ENCODE peak calls at places on chromosomes 6 and 20, in ten cellular contexts. E, W, C, A, F, B, I, M, X and Y are unnamed samples.
A peak's percentile ranks its signal among the peaks of the same experiment; 100 is the strongest.

GRCh38 chr20:48626938-48627736 is 200.7 kb downstream of the PREX1 start:
- DNase-seq in B (peak; percentile 72), W (no peak), A (peak; percentile 64), I (no peak), X (no peak), E (no peak), M (no peak), F (no peak), C (no peak), Y (no peak)

GRCh38 chr6:3351105-3351676 is 92.4 kb downstream of the PSMG4 start:
- DNase-seq in F (no peak), X (no peak), B (no peak), M (no peak), C (no peak), E (no peak), I (no peak), W (no peak), A (no peak), Y (no peak)

GRCh38 chr6:41638002-41638800 is at the start of gene MDFI:
- DNase-seq in X (no peak), C (no peak), E (no peak), M (no peak), A (peak; percentile 55), I (peak; percentile 56), B (no peak), W (peak; percentile 87), F (no peak), Y (no peak)

GRCh38 chr20:34045930-34046329 is 52.2 kb downstream of the RALY start:
- DNase-seq in I (no peak), M (no peak), X (no peak), W (peak; percentile 82), F (no peak), B (no peak), C (no peak), A (no peak), E (no peak), Y (no peak)

GRCh38 chr6:37819802-37820712 is 530 bp downstream of the ZFAND3 start:
- DNase-seq in F (peak; percentile 29), I (peak; percentile 49), M (peak; percentile 65), A (peak; percentile 91), B (peak; percentile 88), W (peak; percentile 69), C (peak; percentile 75), E (no peak), X (no peak), Y (no peak)

GRCh38 chr20:48941467-48941866 is 20.0 kb downstream of the ARFGEF2 start:
- DNase-seq in F (no peak), M (no peak), I (no peak), X (no peak), A (no peak), B (no peak), W (no peak), E (no peak), C (no peak), Y (no peak)

GRCh38 chr6:149379977-149380376 is 20.1 kb upstream of the SUMO4 start:
- DNase-seq in A (no peak), B (no peak), E (no peak), M (no peak), I (no peak), X (no peak), F (no peak), C (no peak), W (no peak), Y (no peak)

GRCh38 chr20:43559147-43559477 is 285 bp downstream of the SGK2 start:
- DNase-seq in F (no peak), B (no peak), W (no peak), I (no peak), C (no peak), X (no peak), E (no peak), M (no peak), A (no peak), Y (no peak)

GRCh38 chr20:44349349-44349748 is 6.2 kb upstream of the HNF4A start:
- DNase-seq in X (no peak), F (no peak), M (no peak), C (no peak), B (no peak), E (no peak), I (no peak), W (no peak), A (no peak), Y (no peak)

GRCh38 chr20:22763257-22763906 is 179.0 kb upstream of the FOXA2 start:
- DNase-seq in E (no peak), X (no peak), W (no peak), C (peak; percentile 51), M (no peak), B (no peak), I (peak; percentile 14), A (no peak), F (peak; percentile 13), Y (no peak)

GRCh38 chr20:58102744-58103516 is 125.5 kb downstream of the ANKRD60 start:
- DNase-seq in I (peak; percentile 83), M (no peak), E (no peak), F (no peak), C (no peak), B (no peak), X (no peak), W (no peak), A (no peak), Y (no peak)

GRCh38 chr6:159970659-159971063 is 1.8 kb downstream of the IGF2R start:
- DNase-seq in I (no peak), B (peak; percentile 63), A (no peak), F (no peak), M (no peak), E (no peak), C (no peak), X (no peak), W (no peak), Y (no peak)

GRCh38 chr20:44690781-44691423 is 24.3 kb upstream of the CCN5 start:
- DNase-seq in X (no peak), B (no peak), W (no peak), M (no peak), E (no peak), I (no peak), F (no peak), A (no peak), C (peak; percentile 76), Y (no peak)

GRCh38 chr20:33663161-33664084 is 1.3 kb downstream of the C20orf144 start:
- DNase-seq in F (no peak), C (peak; percentile 48), B (peak; percentile 99), A (peak; percentile 99), E (no peak), W (peak; percentile 91), I (peak; percentile 66), X (no peak), M (peak; percentile 60), Y (no peak)

GRCh38 chr6:131627724-131628682 is at the start of gene MED23:
- DNase-seq in W (peak; percentile 98), C (peak; percentile 93), I (peak; percentile 97), M (peak; percentile 92), A (peak; percentile 99), B (peak; percentile 98), X (peak; percentile 91), E (peak; percentile 61), F (peak; percentile 92), Y (peak; percentile 77)

GRCh38 chr6:131629656-131630055 is 1.6 kb upstream of the MED23 start:
- DNase-seq in A (no peak), F (no peak), B (no peak), W (no peak), E (no peak), C (no peak), M (no peak), X (no peak), I (no peak), Y (no peak)

GRCh38 chr6:131631625-131632284 is 3.7 kb upstream of the MED23 start:
- DNase-seq in C (no peak), X (no peak), W (no peak), E (no peak), I (no peak), F (no peak), A (no peak), M (no peak), B (no peak), Y (no peak)

GRCh38 chr6:131628726-131629125 is 684 bp upstream of the MED23 start:
- DNase-seq in E (no peak), W (no peak), B (no peak), A (no peak), I (no peak), F (no peak), M (no peak), X (no peak), C (no peak), Y (no peak)
- H3K4me3 ChIP-seq in E (no peak overlapping the region), W (no peak overlapping the region), B (peak overlapping the region; percentile 84), A (peak overlapping the region; percentile 70), I (no peak overlapping the region), F (peak overlapping the region; percentile 55), M (no peak overlapping the region), X (no peak overlapping the region), C (no peak overlapping the region), Y (no peak overlapping the region)

GRCh38 chr20:19932170-19932667 is 84.9 kb upstream of the NAA20 start:
- DNase-seq in W (no peak), E (peak; percentile 83), B (no peak), I (peak; percentile 76), A (no peak), M (peak; percentile 94), C (peak; percentile 96), X (peak; percentile 75), F (no peak), Y (peak; percentile 64)
- TF ChIP-seq CTCF in W (no peak), E (no peak), B (no peak), I (no peak), A (no peak), M (no peak), C (peak; percentile 18), X (peak; percentile 11), F (no peak), Y (peak; percentile 2)

DNA sequence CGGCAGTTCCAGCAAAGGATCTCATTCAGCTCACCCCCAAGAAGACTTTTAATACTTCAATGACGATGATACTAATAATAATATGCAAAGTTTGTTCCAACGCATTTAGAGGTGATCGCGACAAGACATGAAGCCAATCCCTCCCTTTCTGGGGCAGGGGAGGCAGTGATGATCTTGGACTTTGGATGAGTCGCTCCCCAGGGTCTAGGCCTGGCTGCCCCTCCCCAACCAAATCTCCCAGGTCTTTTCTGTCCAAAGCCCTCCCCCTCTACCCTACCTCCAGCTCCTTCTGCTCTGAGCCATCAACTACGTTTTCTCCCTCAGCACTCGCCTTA is 33.9 kb downstream of the HLA-A start:
- DNase-seq in X (no peak), F (no peak), E (no peak), B (no peak), C (no peak), M (no peak), A (no peak), W (no peak), I (no peak), Y (no peak)
- H3K4me3 ChIP-seq in X (peak overlapping the region; percentile 55), F (peak overlapping the region; percentile 58), E (peak overlapping the region; percentile 52), B (peak overlapping the region; percentile 53), C (peak overlapping the region; percentile 68), M (peak overlapping the region; percentile 60), A (peak overlapping the region; percentile 40), W (peak overlapping the region; percentile 48), I (peak overlapping the region; percentile 39), Y (peak overlapping the region; percentile 60)

DNA sequence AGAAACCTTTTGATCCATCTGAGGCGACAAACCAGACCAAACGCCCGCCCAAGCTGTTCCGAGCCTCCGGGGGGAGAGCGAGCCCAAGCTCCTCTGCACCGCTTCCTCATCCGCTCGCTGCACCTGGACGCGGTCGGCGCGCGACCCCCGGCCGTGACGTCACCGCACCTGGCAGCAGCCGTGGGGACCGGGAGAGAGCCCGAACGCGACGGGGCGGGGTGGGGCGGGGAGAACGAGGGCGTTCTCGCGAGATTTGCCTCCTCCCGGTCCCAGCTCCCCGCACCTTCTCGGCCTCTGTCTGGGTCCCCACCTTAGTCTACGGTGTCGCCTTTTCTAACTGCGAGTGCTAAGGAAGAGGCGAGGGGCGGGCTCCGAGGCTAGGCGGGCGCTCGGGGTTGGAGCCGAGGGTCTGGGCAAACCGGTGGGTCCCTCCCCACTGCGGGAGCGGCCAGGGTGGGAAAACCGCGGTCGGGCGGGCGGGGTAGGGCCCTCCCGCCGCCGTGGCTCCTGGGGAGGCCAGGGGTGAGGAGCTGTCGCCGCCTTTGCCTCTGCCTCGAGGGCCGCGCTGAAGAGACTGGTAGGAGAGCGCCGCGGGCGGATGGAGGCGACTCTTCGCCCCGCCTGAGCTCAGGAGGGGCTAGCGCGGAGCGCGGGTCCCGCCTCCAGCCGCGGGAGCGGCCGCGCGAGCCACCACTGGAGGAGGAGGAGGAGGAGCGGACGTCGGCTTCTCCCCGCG is at the start of gene CD2AP:
- DNase-seq in W (peak; percentile 97), A (peak; percentile 97), M (peak; percentile 74), C (peak; percentile 75), F (peak; percentile 80), X (peak; percentile 37), B (peak; percentile 92), E (no peak), I (peak; percentile 79), Y (no peak)
- TF ChIP-seq CTCF in W (no peak), A (peak; percentile 3), M (peak; percentile 11), C (no peak), F (no peak), X (no peak), B (no peak), E (peak; percentile 3), I (no peak), Y (no peak)